ENCODE peak calls at places on chromosomes 2 and 18, in ten cellular contexts. Y is lung; N is fibroblast of pulmonary artery; L is left ventricle myocardium inferior; I is COR-L47; O is A549; Q is D341Med; V is RCC 7860; R is stimulated activated CD4-positive, alpha-beta T cell treated with anti-CD3 and anti-CD28 coated beads, Interleukin-4, amount 100 ng/mL, for 48 hours; J is GOT3. H is an unnamed sample.

GRCh38 chr2:233307565-233307964 is at the start of gene SAG:
- DNase-seq in Y (no peak), N (no peak), L (no peak), I (no peak), O (no peak), Q (no peak), V (no peak), R (no peak), J (no peak), H (no peak)

GRCh38 chr2:172924070-172924469 is 151.6 kb upstream of the MAP3K20 start:
- DNase-seq in Y (no peak), N (no peak), L (no peak), I (no peak), O (no peak), Q (no peak), V (no peak), R (no peak), J (no peak), H (no peak)

GRCh38 chr2:33216508-33217182 is 259.8 kb upstream of the RASGRP3 start:
- DNase-seq in Y (peak; percentile 30), N (peak; percentile 47), L (peak; percentile 69), I (no peak), O (no peak), Q (no peak), V (no peak), R (no peak), J (no peak), H (no peak)

GRCh38 chr2:128466377-128467175 is 147.9 kb upstream of the HS6ST1 start:
- DNase-seq in Y (peak; percentile 14), N (no peak), L (peak; percentile 83), I (no peak), O (no peak), Q (peak; percentile 0), V (no peak), R (no peak), J (no peak), H (no peak)

GRCh38 chr2:76599732-76600368 is 889.1 kb upstream of the GCFC2 start:
- DNase-seq in Y (peak; percentile 46), N (peak; percentile 78), L (no peak), I (peak; percentile 86), O (peak; percentile 4), Q (peak; percentile 64), V (peak; percentile 71), R (no peak), J (no peak), H (peak; percentile 54)

GRCh38 chr2:15041429-15041837 is 408.9 kb downstream of the LRATD1 start:
- DNase-seq in Y (no peak), N (no peak), L (peak; percentile 48), I (no peak), O (no peak), Q (no peak), V (no peak), R (no peak), J (no peak), H (no peak)

GRCh38 chr2:217551229-217551909 is 451.4 kb downstream of the TNS1 start:
- DNase-seq in Y (no peak), N (peak; percentile 35), L (no peak), I (no peak), O (peak; percentile 5), Q (no peak), V (peak; percentile 70), R (no peak), J (no peak), H (peak; percentile 53)

GRCh38 chr18:12593861-12594260 is 64.0 kb downstream of the SPIRE1 start:
- DNase-seq in Y (no peak), N (peak; percentile 32), L (no peak), I (no peak), O (no peak), Q (no peak), V (no peak), R (no peak), J (no peak), H (no peak)

GRCh38 chr2:108635630-108636354 is 83.5 kb upstream of the RANBP2 start:
- DNase-seq in Y (no peak), N (no peak), L (no peak), I (no peak), O (no peak), Q (no peak), V (no peak), R (no peak), J (no peak), H (no peak)